ENCODE peak calls at places on chromosomes 12 and 14, in five cellular contexts. One of them, this sample, is unnamed.

GRCh38 chr12:22880810-22881209 is 255.8 kb downstream of the ETNK1 start:
- DNase-seq in K562: no peak
- DNase-seq in IMR-90: no peak
- DNase-seq in HepG2: no peak
- DNase-seq in H1: no peak
- DNase-seq in this sample: no peak

GRCh38 chr14:22872833-22873520 is 1.4 kb downstream of the LRP10 start:
- DNase-seq in K562: no peak
- DNase-seq in IMR-90: no peak
- DNase-seq in H1: peak
- DNase-seq in HepG2: no peak
- DNase-seq in this sample: no peak

GRCh38 chr12:113409462-113410124 is 5.9 kb upstream of the SDS start:
- DNase-seq in IMR-90: no peak
- DNase-seq in K562: no peak
- DNase-seq in H1: no peak
- DNase-seq in HepG2: no peak
- DNase-seq in this sample: no peak

GRCh38 chr14:34122081-34122480 is 171.2 kb upstream of the EGLN3 start:
- DNase-seq in HepG2: no peak
- DNase-seq in K562: no peak
- DNase-seq in IMR-90: no peak
- DNase-seq in H1: no peak
- DNase-seq in this sample: no peak

GRCh38 chr12:59036973-59037807 is 116.9 kb upstream of the LRIG3 start:
- DNase-seq in HepG2: no peak
- DNase-seq in IMR-90: peak
- DNase-seq in K562: no peak
- DNase-seq in H1: no peak
- DNase-seq in this sample: no peak

GRCh38 chr12:27003421-27004311 is 10.5 kb downstream of the TM7SF3 start:
- DNase-seq in K562: no peak
- DNase-seq in IMR-90: no peak
- DNase-seq in HepG2: no peak
- DNase-seq in H1: no peak
- DNase-seq in this sample: no peak

GRCh38 chr12:47527816-47528215 is 178.0 kb downstream of the RPAP3 start:
- DNase-seq in H1: no peak
- DNase-seq in IMR-90: peak
- DNase-seq in K562: no peak
- DNase-seq in HepG2: no peak
- DNase-seq in this sample: no peak

GRCh38 chr12:123011701-123012100 is 31.2 kb downstream of the ARL6IP4 start:
- DNase-seq in HepG2: no peak
- DNase-seq in IMR-90: no peak
- DNase-seq in K562: no peak
- DNase-seq in H1: no peak
- DNase-seq in this sample: no peak

GRCh38 chr12:86712425-86712843 is 456.2 kb upstream of the MGAT4C start:
- DNase-seq in H1: no peak
- DNase-seq in HepG2: peak
- DNase-seq in K562: no peak
- DNase-seq in IMR-90: peak
- DNase-seq in this sample: peak
- TF ChIP-seq MAFK in H1: no peak
- TF ChIP-seq MAFK in HepG2: no peak
- TF ChIP-seq MAFK in K562: no peak
- TF ChIP-seq MAFK in IMR-90: peak
- TF ChIP-seq MAFK in this sample: peak

GRCh38 chr14:76389841-76390240 is 13.9 kb downstream of the ESRRB start:
- DNase-seq in H1: no peak
- DNase-seq in K562: no peak
- DNase-seq in IMR-90: no peak
- DNase-seq in HepG2: no peak
- DNase-seq in this sample: no peak
- TF ChIP-seq MAFK in H1: no peak
- TF ChIP-seq MAFK in K562: no peak
- TF ChIP-seq MAFK in IMR-90: no peak
- TF ChIP-seq MAFK in HepG2: no peak
- TF ChIP-seq MAFK in this sample: no peak

GRCh38 chr14:73231874-73232851 is 5.1 kb upstream of the PAPLN start:
- DNase-seq in K562: peak
- DNase-seq in H1: peak
- DNase-seq in HepG2: peak
- DNase-seq in IMR-90: no peak
- DNase-seq in this sample: peak
- TF ChIP-seq MAFK in K562: no peak
- TF ChIP-seq MAFK in H1: no peak
- TF ChIP-seq MAFK in HepG2: no peak
- TF ChIP-seq MAFK in IMR-90: no peak
- TF ChIP-seq MAFK in this sample: no peak

DNA sequence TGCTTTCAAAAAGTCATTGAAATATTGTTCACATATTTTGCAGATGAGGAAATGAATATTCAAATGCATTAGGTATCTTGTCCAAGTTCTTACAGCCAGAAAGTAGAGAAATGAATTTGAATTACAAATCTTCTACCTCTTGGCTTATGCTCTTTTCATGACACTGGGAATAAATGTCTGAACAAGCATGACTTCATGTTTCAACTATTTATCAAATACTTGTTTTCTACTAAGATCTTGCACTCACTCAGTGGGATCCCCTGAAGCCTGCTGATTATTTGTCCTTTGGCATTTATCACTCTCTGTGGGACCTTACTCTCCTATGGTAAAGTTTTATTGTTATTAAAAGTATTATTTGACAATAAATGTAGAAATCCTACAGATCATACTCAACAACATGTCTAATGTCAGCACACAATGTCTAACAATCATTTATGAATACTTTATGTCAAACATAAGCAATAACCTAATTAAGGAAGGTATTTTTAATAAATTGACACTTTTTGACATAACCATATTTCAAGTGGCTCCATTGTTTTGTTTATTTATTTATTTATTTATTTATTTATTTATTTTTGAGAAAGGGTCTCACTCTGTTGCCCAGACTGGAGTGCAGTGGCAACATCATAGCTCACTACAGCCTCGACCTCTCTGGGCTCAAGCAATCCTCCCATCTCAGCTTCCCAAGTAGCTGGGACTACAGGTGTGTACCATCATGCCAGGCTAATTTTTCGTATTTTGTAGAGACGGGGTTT is 267.5 kb upstream of the BTG1 start:
- DNase-seq in HepG2: no peak
- DNase-seq in IMR-90: peak
- DNase-seq in K562: no peak
- DNase-seq in H1: no peak
- DNase-seq in this sample: no peak
- TF ChIP-seq MAFK in HepG2: no peak
- TF ChIP-seq MAFK in IMR-90: no peak
- TF ChIP-seq MAFK in K562: no peak
- TF ChIP-seq MAFK in H1: no peak
- TF ChIP-seq MAFK in this sample: no peak